ENCODE peak calls at places on chromosomes 7 and 10, in four cellular contexts. One of them, this sample, is unnamed.

GRCh38 chr7:69778138-69778537 is 179.9 kb downstream of the AUTS2 start:
- DNase-seq in activated B cell treated with CpG ODN at 0.5 μM for 24 hours: no peak
- DNase-seq in DND-41: no peak
- DNase-seq in mesothelial cell of epicardium: no peak
- DNase-seq in this sample: no peak

GRCh38 chr7:112770051-112770450 is 20.1 kb downstream of the TMEM168 start:
- DNase-seq in activated B cell treated with CpG ODN at 0.5 μM for 24 hours: no peak
- DNase-seq in mesothelial cell of epicardium: peak; percentile 49
- DNase-seq in DND-41: no peak
- DNase-seq in this sample: no peak

GRCh38 chr7:148319316-148319808 is 271.2 kb upstream of the C7orf33 start:
- DNase-seq in activated B cell treated with CpG ODN at 0.5 μM for 24 hours: no peak
- DNase-seq in mesothelial cell of epicardium: no peak
- DNase-seq in DND-41: no peak
- DNase-seq in this sample: no peak

GRCh38 chr7:106199813-106200364 is 84.9 kb downstream of the NAMPT start:
- DNase-seq in DND-41: no peak
- DNase-seq in activated B cell treated with CpG ODN at 0.5 μM for 24 hours: no peak
- DNase-seq in mesothelial cell of epicardium: no peak
- DNase-seq in this sample: no peak

GRCh38 chr10:50846753-50847152 is 38.7 kb downstream of the A1CF start:
- DNase-seq in mesothelial cell of epicardium: no peak
- DNase-seq in DND-41: no peak
- DNase-seq in activated B cell treated with CpG ODN at 0.5 μM for 24 hours: no peak
- DNase-seq in this sample: no peak

GRCh38 chr10:58438340-58438739 is 53.1 kb downstream of the TFAM start:
- DNase-seq in DND-41: no peak
- DNase-seq in mesothelial cell of epicardium: no peak
- DNase-seq in activated B cell treated with CpG ODN at 0.5 μM for 24 hours: no peak
- DNase-seq in this sample: no peak

GRCh38 chr10:77989081-77989724 is 40.1 kb downstream of the POLR3A start:
- DNase-seq in mesothelial cell of epicardium: no peak
- DNase-seq in activated B cell treated with CpG ODN at 0.5 μM for 24 hours: no peak
- DNase-seq in DND-41: no peak
- DNase-seq in this sample: no peak

GRCh38 chr7:94540428-94540827 is 30.8 kb downstream of the CASD1 start:
- DNase-seq in DND-41: no peak
- DNase-seq in mesothelial cell of epicardium: no peak
- DNase-seq in activated B cell treated with CpG ODN at 0.5 μM for 24 hours: no peak
- DNase-seq in this sample: no peak

GRCh38 chr10:124639646-124640045 is 104.5 kb downstream of the FAM53B start:
- DNase-seq in DND-41: no peak
- DNase-seq in activated B cell treated with CpG ODN at 0.5 μM for 24 hours: no peak
- DNase-seq in mesothelial cell of epicardium: no peak
- DNase-seq in this sample: no peak

GRCh38 chr7:332646-333398 is 42.9 kb downstream of the FOXL3 start:
- DNase-seq in activated B cell treated with CpG ODN at 0.5 μM for 24 hours: peak; percentile 73
- DNase-seq in DND-41: peak; percentile 87
- DNase-seq in mesothelial cell of epicardium: peak; percentile 94
- DNase-seq in this sample: peak; percentile 83

GRCh38 chr10:5252177-5253037 is 55.8 kb downstream of the AKR1C4 start:
- DNase-seq in DND-41: no peak
- DNase-seq in activated B cell treated with CpG ODN at 0.5 μM for 24 hours: no peak
- DNase-seq in mesothelial cell of epicardium: no peak
- DNase-seq in this sample: no peak

GRCh38 chr10:70835895-70836294 is 20.1 kb downstream of the SGPL1 start:
- DNase-seq in activated B cell treated with CpG ODN at 0.5 μM for 24 hours: no peak
- DNase-seq in DND-41: no peak
- DNase-seq in mesothelial cell of epicardium: no peak
- DNase-seq in this sample: no peak

GRCh38 chr10:96227206-96227605 is 44.2 kb downstream of the BLNK start:
- DNase-seq in mesothelial cell of epicardium: no peak
- DNase-seq in DND-41: no peak
- DNase-seq in activated B cell treated with CpG ODN at 0.5 μM for 24 hours: no peak
- DNase-seq in this sample: no peak

GRCh38 chr10:80506189-80506575 is 31.5 kb upstream of the SH2D4B start:
- DNase-seq in DND-41: no peak
- DNase-seq in mesothelial cell of epicardium: no peak
- DNase-seq in activated B cell treated with CpG ODN at 0.5 μM for 24 hours: no peak
- DNase-seq in this sample: no peak

GRCh38 chr7:95859434-95859833 is 87.1 kb downstream of the DYNC1I1 start:
- DNase-seq in activated B cell treated with CpG ODN at 0.5 μM for 24 hours: no peak
- DNase-seq in mesothelial cell of epicardium: peak; percentile 65
- DNase-seq in DND-41: no peak
- DNase-seq in this sample: no peak

GRCh38 chr10:97465982-97466381 is 20.0 kb downstream of the ZDHHC16 start:
- DNase-seq in mesothelial cell of epicardium: no peak
- DNase-seq in DND-41: no peak
- DNase-seq in activated B cell treated with CpG ODN at 0.5 μM for 24 hours: no peak
- DNase-seq in this sample: no peak

GRCh38 chr7:106284516-106285050 is at the start of gene NAMPT:
- DNase-seq in activated B cell treated with CpG ODN at 0.5 μM for 24 hours: peak; percentile 90
- DNase-seq in mesothelial cell of epicardium: no peak
- DNase-seq in DND-41: no peak
- DNase-seq in this sample: peak; percentile 67

GRCh38 chr7:107995184-107996071 is 7.5 kb downstream of the LAMB1 start:
- DNase-seq in DND-41: no peak
- DNase-seq in activated B cell treated with CpG ODN at 0.5 μM for 24 hours: no peak
- DNase-seq in mesothelial cell of epicardium: no peak
- DNase-seq in this sample: no peak

GRCh38 chr7:4668510-4668847 is 13.6 kb upstream of the FOXK1 start:
- DNase-seq in DND-41: no peak
- DNase-seq in mesothelial cell of epicardium: no peak
- DNase-seq in activated B cell treated with CpG ODN at 0.5 μM for 24 hours: no peak
- DNase-seq in this sample: no peak

GRCh38 chr10:69714572-69714971 is 84.5 kb downstream of the FAM241B start:
- DNase-seq in mesothelial cell of epicardium: no peak
- DNase-seq in activated B cell treated with CpG ODN at 0.5 μM for 24 hours: no peak
- DNase-seq in DND-41: no peak
- DNase-seq in this sample: no peak

GRCh38 chr10:69715156-69715898 is 85.3 kb downstream of the FAM241B start:
- DNase-seq in mesothelial cell of epicardium: no peak
- DNase-seq in DND-41: no peak
- DNase-seq in activated B cell treated with CpG ODN at 0.5 μM for 24 hours: no peak
- DNase-seq in this sample: no peak

GRCh38 chr10:69715899-69716606 is 85.7 kb upstream of the COL13A1 start:
- DNase-seq in activated B cell treated with CpG ODN at 0.5 μM for 24 hours: no peak
- DNase-seq in mesothelial cell of epicardium: no peak
- DNase-seq in DND-41: no peak
- DNase-seq in this sample: no peak

GRCh38 chr10:69718951-69719350 is 82.8 kb upstream of the COL13A1 start:
- DNase-seq in activated B cell treated with CpG ODN at 0.5 μM for 24 hours: no peak
- DNase-seq in mesothelial cell of epicardium: no peak
- DNase-seq in DND-41: no peak
- DNase-seq in this sample: no peak

DNA sequence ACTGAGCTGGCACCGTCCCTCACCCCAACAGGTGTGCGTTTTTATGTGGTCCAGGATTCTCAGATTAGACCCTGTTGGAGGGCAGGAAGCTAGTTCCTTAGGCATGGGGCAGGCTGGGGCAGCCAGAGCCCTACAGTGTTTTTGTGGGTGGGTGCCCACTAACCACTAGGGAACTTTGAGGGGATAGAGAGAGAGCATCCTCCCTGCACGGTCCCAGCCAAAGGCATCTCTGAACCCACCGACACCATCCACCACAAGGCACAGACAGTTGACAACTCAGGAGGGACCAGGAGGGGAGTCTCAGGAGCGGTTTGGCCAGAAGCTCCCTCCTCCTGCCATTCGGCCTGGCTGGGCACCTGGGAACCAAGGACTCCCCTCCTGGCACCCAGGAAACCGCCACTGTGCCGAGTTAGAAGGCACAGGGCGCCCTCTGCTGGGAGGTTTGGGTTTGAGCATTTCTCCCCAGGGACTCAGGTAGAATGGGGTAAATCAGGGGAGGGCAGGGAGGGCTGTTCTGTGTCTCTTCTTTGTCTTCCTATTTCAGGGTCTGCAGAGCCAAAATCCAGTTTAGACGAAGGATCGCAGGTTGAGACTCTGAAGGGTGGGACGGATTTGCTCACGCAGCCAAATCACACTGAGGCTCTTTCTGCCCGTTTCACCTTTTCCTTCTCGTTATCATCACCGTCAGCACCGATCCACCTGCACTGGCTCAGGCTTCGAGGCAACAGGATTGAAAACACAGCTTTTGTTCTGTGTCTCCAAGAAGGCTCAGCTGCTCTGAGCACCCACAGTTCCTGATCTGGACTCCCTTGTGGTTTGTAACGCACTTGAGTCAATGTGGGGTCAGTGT is 84.8 kb upstream of the COL13A1 start:
- DNase-seq in activated B cell treated with CpG ODN at 0.5 μM for 24 hours: no peak
- DNase-seq in DND-41: peak; percentile 60
- DNase-seq in mesothelial cell of epicardium: peak; percentile 77
- DNase-seq in this sample: no peak
- TF ChIP-seq CTCF in activated B cell treated with CpG ODN at 0.5 μM for 24 hours: no peak
- TF ChIP-seq CTCF in DND-41: peak; percentile 93
- TF ChIP-seq CTCF in mesothelial cell of epicardium: peak; percentile 65
- TF ChIP-seq CTCF in this sample: no peak

GRCh38 chr10:111357859-111358258 is 281.0 kb downstream of the ADRA2A start:
- DNase-seq in DND-41: no peak
- DNase-seq in mesothelial cell of epicardium: no peak
- DNase-seq in activated B cell treated with CpG ODN at 0.5 μM for 24 hours: no peak
- DNase-seq in this sample: no peak

GRCh38 chr10:111354859-111355258 is 278.0 kb downstream of the ADRA2A start:
- DNase-seq in mesothelial cell of epicardium: no peak
- DNase-seq in DND-41: no peak
- DNase-seq in activated B cell treated with CpG ODN at 0.5 μM for 24 hours: no peak
- DNase-seq in this sample: no peak

GRCh38 chr10:111356571-111356970 is 279.7 kb downstream of the ADRA2A start:
- DNase-seq in activated B cell treated with CpG ODN at 0.5 μM for 24 hours: no peak
- DNase-seq in DND-41: no peak
- DNase-seq in mesothelial cell of epicardium: no peak
- DNase-seq in this sample: no peak

DNA sequence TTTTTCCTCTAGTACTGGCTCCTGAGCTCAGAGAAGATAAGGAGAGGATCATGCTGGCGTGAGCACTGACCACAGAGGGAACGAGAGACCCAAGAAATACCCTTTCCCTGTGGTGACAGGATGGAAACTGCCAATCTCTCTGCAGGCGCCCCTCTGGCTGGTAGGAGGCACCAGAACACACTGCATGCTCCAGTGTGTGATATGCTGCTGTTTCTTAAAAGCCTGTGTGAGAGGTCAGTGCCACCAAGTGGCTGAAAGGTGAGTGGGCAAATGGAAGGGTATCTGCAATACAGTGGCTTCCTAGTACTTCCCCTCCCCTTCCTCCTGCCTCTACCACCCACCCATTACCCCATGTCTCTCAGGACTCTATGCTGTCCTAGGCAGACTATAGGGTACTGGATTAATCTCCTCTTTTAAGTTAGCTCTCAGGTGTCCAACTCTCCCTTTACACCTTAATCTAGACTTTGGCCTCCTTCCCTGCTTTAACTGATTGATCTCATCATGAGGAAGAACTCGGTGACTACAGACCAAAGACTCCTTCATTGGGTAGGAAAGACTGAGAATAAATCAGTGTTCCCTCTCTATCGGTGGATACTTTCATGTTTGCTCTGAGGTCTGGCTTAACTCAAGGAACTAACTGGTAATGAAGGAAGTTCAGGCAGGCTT is 283.6 kb downstream of the ADRA2A start:
- DNase-seq in mesothelial cell of epicardium: peak; percentile 41
- DNase-seq in DND-41: no peak
- DNase-seq in activated B cell treated with CpG ODN at 0.5 μM for 24 hours: no peak
- DNase-seq in this sample: no peak
- TF ChIP-seq CTCF in mesothelial cell of epicardium: no peak
- TF ChIP-seq CTCF in DND-41: peak; percentile 40
- TF ChIP-seq CTCF in activated B cell treated with CpG ODN at 0.5 μM for 24 hours: no peak
- TF ChIP-seq CTCF in this sample: no peak

GRCh38 chr7:132319481-132319880 is 256.8 kb downstream of the PLXNA4 start:
- DNase-seq in activated B cell treated with CpG ODN at 0.5 μM for 24 hours: no peak
- DNase-seq in mesothelial cell of epicardium: no peak
- DNase-seq in DND-41: no peak
- DNase-seq in this sample: no peak

GRCh38 chr7:132317856-132318255 is 258.4 kb downstream of the PLXNA4 start:
- DNase-seq in DND-41: no peak
- DNase-seq in mesothelial cell of epicardium: no peak
- DNase-seq in activated B cell treated with CpG ODN at 0.5 μM for 24 hours: no peak
- DNase-seq in this sample: no peak

GRCh38 chr7:132322981-132323380 is 253.3 kb downstream of the PLXNA4 start:
- DNase-seq in DND-41: no peak
- DNase-seq in activated B cell treated with CpG ODN at 0.5 μM for 24 hours: no peak
- DNase-seq in mesothelial cell of epicardium: no peak
- DNase-seq in this sample: no peak

GRCh38 chr7:132318338-132319318 is 257.6 kb downstream of the PLXNA4 start:
- DNase-seq in activated B cell treated with CpG ODN at 0.5 μM for 24 hours: peak; percentile 61
- DNase-seq in DND-41: peak; percentile 74
- DNase-seq in mesothelial cell of epicardium: peak; percentile 88
- DNase-seq in this sample: peak; percentile 69

GRCh38 chr7:132321387-132321786 is 254.9 kb downstream of the PLXNA4 start:
- DNase-seq in activated B cell treated with CpG ODN at 0.5 μM for 24 hours: no peak
- DNase-seq in DND-41: no peak
- DNase-seq in mesothelial cell of epicardium: no peak
- DNase-seq in this sample: no peak
- TF ChIP-seq CTCF in activated B cell treated with CpG ODN at 0.5 μM for 24 hours: no peak
- TF ChIP-seq CTCF in DND-41: peak; percentile 18
- TF ChIP-seq CTCF in mesothelial cell of epicardium: no peak
- TF ChIP-seq CTCF in this sample: no peak

DNA sequence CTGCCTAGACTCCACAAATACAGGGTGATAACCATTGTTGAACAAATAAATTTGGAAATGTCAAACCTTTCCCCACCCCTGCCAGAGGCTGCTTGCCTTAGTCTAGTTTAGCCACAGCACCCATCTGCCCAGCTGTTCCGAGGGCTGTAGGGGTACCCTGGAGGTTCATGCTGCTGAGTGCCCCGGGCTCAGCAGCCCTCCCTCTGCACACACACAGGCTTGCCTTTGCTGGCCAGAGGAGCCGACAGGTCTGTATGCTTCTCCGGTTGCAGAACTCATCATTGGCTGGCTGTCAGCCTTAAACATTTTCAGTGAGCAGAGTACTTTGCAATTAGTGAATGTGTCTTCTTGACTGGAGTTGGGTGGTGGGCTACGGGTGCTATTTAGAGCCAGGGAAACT is 122.9 kb downstream of the NRF1 start:
- DNase-seq in activated B cell treated with CpG ODN at 0.5 μM for 24 hours: no peak
- DNase-seq in DND-41: no peak
- DNase-seq in mesothelial cell of epicardium: no peak
- DNase-seq in this sample: no peak
- TF ChIP-seq CTCF in activated B cell treated with CpG ODN at 0.5 μM for 24 hours: no peak
- TF ChIP-seq CTCF in DND-41: no peak
- TF ChIP-seq CTCF in mesothelial cell of epicardium: no peak
- TF ChIP-seq CTCF in this sample: no peak

DNA sequence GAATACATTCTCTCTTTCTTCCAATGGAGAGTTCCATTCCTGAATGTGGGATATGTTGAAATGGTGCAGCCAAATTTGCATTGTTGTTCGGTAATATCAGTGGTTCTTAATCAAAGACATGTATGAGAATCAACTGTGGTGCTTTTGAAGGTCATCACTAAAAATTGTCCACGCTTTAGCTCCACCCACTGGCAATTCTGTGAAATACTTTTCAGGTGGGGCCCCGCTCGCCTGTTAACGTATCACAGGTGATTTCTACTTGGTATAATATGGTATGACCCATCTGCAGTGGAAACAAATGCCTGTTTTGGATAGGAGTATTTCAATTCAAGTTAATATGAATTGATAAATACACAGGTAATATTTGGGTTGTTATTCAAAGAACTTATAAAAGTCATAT is 178.4 kb downstream of the NSUN6 start:
- DNase-seq in DND-41: peak; percentile 17
- DNase-seq in mesothelial cell of epicardium: no peak
- DNase-seq in activated B cell treated with CpG ODN at 0.5 μM for 24 hours: no peak
- DNase-seq in this sample: no peak
- TF ChIP-seq CTCF in DND-41: peak; percentile 37
- TF ChIP-seq CTCF in mesothelial cell of epicardium: no peak
- TF ChIP-seq CTCF in activated B cell treated with CpG ODN at 0.5 μM for 24 hours: no peak
- TF ChIP-seq CTCF in this sample: no peak

This sample was measured in omental fat pad.